ENCODE peak calls at places on chromosomes 7 and 10, in six cellular contexts. I, V, E, D, S and J are unnamed samples.
A peak's percentile ranks its signal among the peaks of the same experiment; 100 is the strongest.

GRCh38 chr7:16098585-16099179 is 322.7 kb downstream of the CRPPA start:
- DNase-seq in E (no peak), D (no peak), I (peak; percentile 46), V (no peak), S (peak; percentile 25), J (no peak)

GRCh38 chr10:52308251-52309031 is 5.6 kb upstream of the DKK1 start:
- DNase-seq in V (peak; percentile 57), D (no peak), E (peak; percentile 50), I (peak; percentile 84), S (peak; percentile 92), J (peak; percentile 71)

GRCh38 chr10:101779544-101780186 is 3.6 kb downstream of the NPM3 start:
- DNase-seq in S (peak; percentile 91), D (peak; percentile 88), I (peak; percentile 79), V (peak; percentile 89), E (peak; percentile 77), J (peak; percentile 91)

GRCh38 chr7:5646846-5647245 is 134.6 kb downstream of the RNF216 start:
- DNase-seq in I (peak; percentile 21), D (no peak), V (no peak), S (no peak), E (no peak), J (no peak)

GRCh38 chr7:92758796-92759431 is 77.5 kb downstream of the CDK6 start:
- DNase-seq in V (no peak), S (peak; percentile 43), E (no peak), I (no peak), D (no peak), J (no peak)

GRCh38 chr10:56928717-56929116 is 567.7 kb upstream of the ZWINT start:
- DNase-seq in V (no peak), I (no peak), D (no peak), E (no peak), S (no peak), J (no peak)

GRCh38 chr10:63273575-63273974 is 140.4 kb downstream of the NRBF2 start:
- DNase-seq in D (no peak), S (no peak), E (no peak), I (no peak), V (no peak), J (no peak)

GRCh38 chr7:130084037-130084875 is 13.9 kb downstream of the KLHDC10 start:
- DNase-seq in V (no peak), D (no peak), E (no peak), S (no peak), I (peak; percentile 30), J (no peak)

GRCh38 chr7:133331861-133332260 is 79.0 kb downstream of the EXOC4 start:
- DNase-seq in S (no peak), E (no peak), D (no peak), I (no peak), V (no peak), J (no peak)

GRCh38 chr7:47988496-47989386 is 9.3 kb upstream of the HUS1 start:
- DNase-seq in D (no peak), I (no peak), V (no peak), S (no peak), E (peak; percentile 23), J (no peak)
- TF ChIP-seq CTCF in D (peak; percentile 13), I (peak; percentile 54), V (no peak), S (peak; percentile 58), E (peak; percentile 39), J (peak; percentile 25)

GRCh38 chr10:86585726-86586048 is 64.1 kb upstream of the WAPL start:
- DNase-seq in I (no peak), D (no peak), V (no peak), S (no peak), E (no peak), J (no peak)
- TF ChIP-seq CTCF in I (no peak), D (peak; percentile 7), V (no peak), S (no peak), E (no peak), J (no peak)

DNA sequence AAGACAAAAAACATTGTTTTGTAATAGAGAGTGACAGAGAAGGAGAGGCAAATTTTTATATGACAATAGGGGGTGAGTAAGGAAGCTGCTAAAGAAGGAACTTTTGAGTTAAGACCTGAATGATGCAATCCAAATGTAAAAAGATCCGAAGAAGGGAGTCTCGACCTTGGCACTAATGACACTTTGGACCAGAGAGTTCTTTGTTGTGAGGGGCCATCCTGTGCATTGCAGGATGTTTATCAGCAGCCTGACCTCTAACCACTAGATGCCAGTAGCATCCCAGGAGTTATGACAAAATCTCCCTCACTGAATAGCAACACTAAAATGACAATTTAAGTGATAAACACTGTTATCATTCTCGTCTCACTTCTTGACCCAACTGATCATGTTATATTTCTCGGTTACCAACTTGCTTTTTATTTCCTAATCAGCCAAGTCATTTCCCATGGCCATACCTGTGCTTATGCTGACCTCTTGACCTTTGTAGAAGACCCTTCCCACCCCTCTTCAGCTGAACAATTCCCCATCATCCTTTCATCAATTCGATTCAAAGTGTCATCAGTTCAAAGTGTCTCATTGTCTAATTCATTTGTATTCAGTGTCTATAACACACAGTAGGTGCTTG is 30.0 kb downstream of the DGKI start:
- DNase-seq in E (no peak), D (no peak), S (peak; percentile 25), V (no peak), I (peak; percentile 2), J (no peak)
- TF ChIP-seq CTCF in E (peak; percentile 4), D (no peak), S (peak; percentile 46), V (peak; percentile 23), I (no peak), J (peak; percentile 4)

GRCh38 chr10:114550756-114551290 is 107.3 kb downstream of the ABLIM1 start:
- DNase-seq in E (no peak), I (peak; percentile 65), S (peak; percentile 57), V (no peak), D (no peak), J (peak; percentile 24)
- TF ChIP-seq CTCF in E (no peak), I (peak; percentile 66), S (peak; percentile 71), V (peak; percentile 40), D (peak; percentile 80), J (no peak)

GRCh38 chr7:2920956-2921708 is 77.0 kb upstream of the GNA12 start:
- DNase-seq in E (no peak), I (peak; percentile 56), V (no peak), D (no peak), S (no peak), J (no peak)
- TF ChIP-seq CTCF in E (no peak), I (no peak), V (no peak), D (no peak), S (no peak), J (no peak)

DNA sequence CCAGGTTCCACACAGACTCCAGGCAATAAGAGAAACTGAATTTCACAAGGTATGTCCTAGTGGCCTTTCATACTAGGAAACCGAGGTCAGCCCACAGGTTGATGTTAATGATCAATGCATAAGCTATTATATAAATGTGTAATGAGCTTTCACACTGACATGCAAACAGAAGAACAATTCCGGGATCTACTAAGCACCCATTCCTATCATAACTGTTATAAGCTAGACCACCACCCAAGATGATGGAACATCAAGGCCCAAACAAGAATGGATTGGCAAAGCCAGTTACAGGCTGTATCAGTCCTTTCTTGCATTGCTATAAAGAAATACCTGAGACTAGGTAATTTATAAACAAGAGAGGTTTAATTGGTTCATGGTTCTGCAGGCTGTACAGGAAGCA is 15.2 kb downstream of the SORBS1 start:
- DNase-seq in S (no peak), E (no peak), I (no peak), V (no peak), D (no peak), J (no peak)
- TF ChIP-seq CTCF in S (no peak), E (no peak), I (no peak), V (no peak), D (no peak), J (no peak)

DNA sequence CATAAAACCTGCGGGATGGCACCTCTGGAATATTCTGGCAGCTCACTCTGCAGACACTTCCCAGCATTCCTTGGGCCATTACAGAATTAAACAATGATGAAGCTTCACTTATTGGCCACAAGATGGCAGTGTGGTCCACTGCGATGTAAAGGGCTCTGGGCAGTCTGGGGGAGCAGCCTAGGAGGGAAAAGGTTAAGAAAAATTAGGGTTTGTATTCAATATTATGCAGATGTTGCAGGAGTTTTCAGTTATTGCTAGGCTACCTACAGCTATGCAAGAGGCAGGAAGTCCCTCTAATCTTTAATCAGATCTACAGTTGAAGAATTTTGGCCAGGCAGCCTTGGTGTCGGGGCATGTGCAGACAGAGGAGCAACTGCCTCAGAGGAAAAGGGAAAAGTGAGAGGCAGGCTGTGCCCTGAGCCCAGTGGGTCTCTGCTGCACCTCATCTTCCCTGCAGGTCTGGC is 233.2 kb upstream of the PRSS1 start:
- DNase-seq in E (peak; percentile 53), D (peak; percentile 26), S (peak; percentile 70), I (peak; percentile 75), V (peak; percentile 57), J (peak; percentile 55)
- TF ChIP-seq CTCF in E (peak; percentile 60), D (peak; percentile 66), S (peak; percentile 87), I (peak; percentile 86), V (peak; percentile 79), J (peak; percentile 86)

GRCh38 chr10:117112220-117112619 is 25.9 kb downstream of the VAX1 start:
- DNase-seq in E (no peak), D (no peak), I (peak; percentile 65), S (no peak), V (no peak), J (no peak)
- TF ChIP-seq CTCF in E (peak; percentile 34), D (no peak), I (peak; percentile 74), S (peak; percentile 55), V (no peak), J (no peak)

DNA sequence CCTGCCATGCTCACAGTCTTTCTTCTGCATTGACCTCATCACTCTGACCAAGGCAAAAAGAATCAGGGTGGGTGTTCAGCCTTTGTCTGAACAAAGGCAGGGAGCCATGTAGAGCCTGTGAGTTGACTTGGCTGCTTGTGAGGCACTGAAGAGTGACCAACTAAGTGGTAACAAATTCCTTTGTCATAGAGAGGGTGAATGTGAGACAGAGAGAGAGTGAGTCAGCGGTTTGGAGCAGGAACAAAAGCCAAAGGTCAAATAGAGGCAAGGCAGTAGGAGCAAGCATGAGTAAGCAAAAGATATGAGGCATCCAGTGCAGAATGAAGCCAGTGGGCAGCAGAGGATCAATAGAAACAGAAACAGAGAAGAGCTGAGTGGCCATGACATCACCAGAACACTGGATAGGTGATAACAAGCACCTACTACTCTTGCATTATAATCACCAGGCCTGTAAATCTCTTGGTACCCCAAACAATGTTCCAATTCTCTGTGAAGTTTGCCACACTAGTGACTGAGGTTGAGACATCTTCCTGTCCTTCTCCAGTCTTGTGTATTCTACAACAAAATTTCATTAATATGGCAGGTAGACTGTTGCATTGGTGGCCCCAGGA is 116.2 kb upstream of the LAMB4 start:
- DNase-seq in E (no peak), I (no peak), V (no peak), S (peak; percentile 84), D (no peak), J (peak; percentile 40)
- TF ChIP-seq CTCF in E (no peak), I (no peak), V (peak; percentile 19), S (no peak), D (no peak), J (no peak)

GRCh38 chr7:37095122-37095521 is 353.5 kb downstream of the ELMO1 start:
- DNase-seq in S (no peak), V (no peak), I (no peak), D (no peak), E (no peak), J (no peak)

GRCh38 chr7:37100735-37101331 is 347.8 kb downstream of the ELMO1 start:
- DNase-seq in D (no peak), E (no peak), I (no peak), V (no peak), S (no peak), J (no peak)

GRCh38 chr7:37096341-37096740 is 352.3 kb downstream of the ELMO1 start:
- DNase-seq in S (no peak), I (no peak), E (no peak), D (no peak), V (no peak), J (no peak)

GRCh38 chr7:37097983-37098382 is 350.7 kb downstream of the ELMO1 start:
- DNase-seq in I (no peak), V (no peak), E (no peak), S (no peak), D (no peak), J (no peak)

GRCh38 chr7:37097276-37097675 is 351.4 kb downstream of the ELMO1 start:
- DNase-seq in E (no peak), I (no peak), V (no peak), D (no peak), S (no peak), J (no peak)
- TF ChIP-seq CTCF in E (peak; percentile 8), I (peak; percentile 63), V (no peak), D (no peak), S (peak; percentile 46), J (no peak)